ENCODE peak calls at places on chromosomes 4 and X, in four cellular contexts. One of them, this sample, is unnamed.

GRCh38 chr4:126583509-126583908 is 1049.2 kb upstream of the INTU start:
- DNase-seq in K562: no peak
- DNase-seq in GM12892: no peak
- DNase-seq in SK-N-SH: no peak
- DNase-seq in this sample: no peak

GRCh38 chrX:9581771-9582396 is 117.0 kb downstream of the TBL1X start:
- DNase-seq in GM12892: no peak
- DNase-seq in K562: no peak
- DNase-seq in SK-N-SH: no peak
- DNase-seq in this sample: no peak

GRCh38 chr4:127124919-127125318 is 507.8 kb upstream of the INTU start:
- DNase-seq in GM12892: no peak
- DNase-seq in SK-N-SH: no peak
- DNase-seq in K562: no peak
- DNase-seq in this sample: no peak

GRCh38 chr4:99323761-99324160 is 2.6 kb upstream of the ADH1B start:
- DNase-seq in SK-N-SH: no peak
- DNase-seq in K562: no peak
- DNase-seq in GM12892: no peak
- DNase-seq in this sample: no peak

GRCh38 chrX:32998776-32999175 is 212.6 kb downstream of the DMD start:
- DNase-seq in K562: no peak
- DNase-seq in SK-N-SH: no peak
- DNase-seq in GM12892: no peak
- DNase-seq in this sample: no peak

GRCh38 chr4:122959441-122959840 is 37.0 kb upstream of the NUDT6 start:
- DNase-seq in GM12892: no peak
- DNase-seq in SK-N-SH: no peak
- DNase-seq in K562: no peak
- DNase-seq in this sample: no peak

GRCh38 chrX:68808686-68809357 is 20.0 kb upstream of the EFNB1 start:
- DNase-seq in SK-N-SH: peak
- DNase-seq in GM12892: no peak
- DNase-seq in K562: peak
- DNase-seq in this sample: no peak

GRCh38 chrX:153900806-153901752 is 3.4 kb upstream of the AVPR2 start:
- DNase-seq in GM12892: peak
- DNase-seq in K562: peak
- DNase-seq in SK-N-SH: peak
- DNase-seq in this sample: peak

GRCh38 chr4:168241953-168242352 is 76.6 kb downstream of the DDX60 start:
- DNase-seq in K562: no peak
- DNase-seq in SK-N-SH: no peak
- DNase-seq in GM12892: no peak
- DNase-seq in this sample: no peak

GRCh38 chr4:138702471-138702870 is 313.1 kb upstream of the NOCT start:
- DNase-seq in GM12892: no peak
- DNase-seq in SK-N-SH: no peak
- DNase-seq in K562: no peak
- DNase-seq in this sample: no peak

GRCh38 chr4:10998826-10999225 is 314.3 kb upstream of the CLNK start:
- DNase-seq in K562: no peak
- DNase-seq in GM12892: no peak
- DNase-seq in SK-N-SH: no peak
- DNase-seq in this sample: no peak

GRCh38 chrX:24190500-24191156 is 41.1 kb downstream of the ZFX start:
- DNase-seq in K562: no peak
- DNase-seq in SK-N-SH: no peak
- DNase-seq in GM12892: no peak
- DNase-seq in this sample: no peak

GRCh38 chr4:945274-946102 is 13.2 kb downstream of the TMEM175 start:
- DNase-seq in K562: no peak
- DNase-seq in SK-N-SH: peak
- DNase-seq in GM12892: no peak
- DNase-seq in this sample: no peak

GRCh38 chr4:27176400-27176799 is 315.8 kb downstream of the STIM2 start:
- DNase-seq in GM12892: no peak
- DNase-seq in K562: peak
- DNase-seq in SK-N-SH: peak
- DNase-seq in this sample: no peak

GRCh38 chrX:18886005-18886343 is 97.9 kb downstream of the PHKA2 start:
- DNase-seq in GM12892: no peak
- DNase-seq in K562: no peak
- DNase-seq in SK-N-SH: no peak
- DNase-seq in this sample: no peak

GRCh38 chr4:160212078-160212477 is 1109.2 kb downstream of the RAPGEF2 start:
- DNase-seq in GM12892: no peak
- DNase-seq in K562: no peak
- DNase-seq in SK-N-SH: no peak
- DNase-seq in this sample: no peak

GRCh38 chrX:30794497-30794896 is 94.6 kb downstream of the TAB3 start:
- DNase-seq in SK-N-SH: no peak
- DNase-seq in K562: no peak
- DNase-seq in GM12892: no peak
- DNase-seq in this sample: no peak

GRCh38 chr4:23921993-23922392 is 32.1 kb upstream of the PPARGC1A start:
- DNase-seq in K562: no peak
- DNase-seq in SK-N-SH: no peak
- DNase-seq in GM12892: no peak
- DNase-seq in this sample: no peak

GRCh38 chr4:46839128-46839527 is 69.9 kb downstream of the COX7B2 start:
- DNase-seq in GM12892: no peak
- DNase-seq in K562: no peak
- DNase-seq in SK-N-SH: no peak
- DNase-seq in this sample: no peak

GRCh38 chr4:146132445-146132844 is 43.1 kb upstream of the LSM6 start:
- DNase-seq in GM12892: peak
- DNase-seq in SK-N-SH: no peak
- DNase-seq in K562: no peak
- DNase-seq in this sample: peak

GRCh38 chr4:155025762-155026457 is 182.5 kb upstream of the NPY2R start:
- DNase-seq in GM12892: no peak
- DNase-seq in K562: peak
- DNase-seq in SK-N-SH: no peak
- DNase-seq in this sample: no peak

GRCh38 chrX:150984164-150984824 is 1.2 kb downstream of the HMGB3 start:
- DNase-seq in GM12892: no peak
- DNase-seq in SK-N-SH: peak
- DNase-seq in K562: peak
- DNase-seq in this sample: no peak

GRCh38 chr4:57499786-57500185 is 389.6 kb upstream of the IGFBP7 start:
- DNase-seq in K562: peak
- DNase-seq in GM12892: no peak
- DNase-seq in SK-N-SH: no peak
- DNase-seq in this sample: no peak

GRCh38 chrX:71163010-71163409 is 18.4 kb downstream of the NLGN3 start:
- DNase-seq in SK-N-SH: no peak
- DNase-seq in K562: no peak
- DNase-seq in GM12892: no peak
- DNase-seq in this sample: no peak

GRCh38 chrX:10108288-10108687 is 48.5 kb upstream of the CLCN4 start:
- DNase-seq in GM12892: no peak
- DNase-seq in SK-N-SH: no peak
- DNase-seq in K562: no peak
- DNase-seq in this sample: no peak

GRCh38 chr4:122476745-122477144 is 20.2 kb upstream of the IL2 start:
- DNase-seq in SK-N-SH: no peak
- DNase-seq in K562: no peak
- DNase-seq in GM12892: no peak
- DNase-seq in this sample: no peak

GRCh38 chrX:38717871-38718270 is 83.4 kb upstream of the MID1IP1 start:
- DNase-seq in SK-N-SH: peak
- DNase-seq in GM12892: no peak
- DNase-seq in K562: peak
- DNase-seq in this sample: peak

GRCh38 chr4:175470141-175470540 is 341.9 kb downstream of the GPM6A start:
- DNase-seq in SK-N-SH: no peak
- DNase-seq in K562: no peak
- DNase-seq in GM12892: no peak
- DNase-seq in this sample: no peak

GRCh38 chrX:54044877-54045328 is 630 bp upstream of the PHF8 start:
- DNase-seq in K562: no peak
- DNase-seq in GM12892: no peak
- DNase-seq in SK-N-SH: peak
- DNase-seq in this sample: no peak

GRCh38 chr4:108192056-108192455 is 23.3 kb upstream of the LEF1 start:
- DNase-seq in SK-N-SH: no peak
- DNase-seq in K562: no peak
- DNase-seq in GM12892: no peak
- DNase-seq in this sample: no peak

GRCh38 chrX:31130457-31131215 is 58.8 kb upstream of the FTHL17 start:
- DNase-seq in GM12892: no peak
- DNase-seq in SK-N-SH: peak
- DNase-seq in K562: no peak
- DNase-seq in this sample: no peak

GRCh38 chrX:22742174-22742573 is 257.6 kb upstream of the DDX53 start:
- DNase-seq in K562: no peak
- DNase-seq in SK-N-SH: no peak
- DNase-seq in GM12892: no peak
- DNase-seq in this sample: no peak

GRCh38 chr4:167424338-167425256 is 190.3 kb upstream of the SPOCK3 start:
- DNase-seq in K562: no peak
- DNase-seq in SK-N-SH: no peak
- DNase-seq in GM12892: no peak
- DNase-seq in this sample: no peak

GRCh38 chr4:41420576-41420975 is 117.4 kb upstream of the LIMCH1 start:
- DNase-seq in SK-N-SH: no peak
- DNase-seq in K562: no peak
- DNase-seq in GM12892: no peak
- DNase-seq in this sample: no peak

DNA sequence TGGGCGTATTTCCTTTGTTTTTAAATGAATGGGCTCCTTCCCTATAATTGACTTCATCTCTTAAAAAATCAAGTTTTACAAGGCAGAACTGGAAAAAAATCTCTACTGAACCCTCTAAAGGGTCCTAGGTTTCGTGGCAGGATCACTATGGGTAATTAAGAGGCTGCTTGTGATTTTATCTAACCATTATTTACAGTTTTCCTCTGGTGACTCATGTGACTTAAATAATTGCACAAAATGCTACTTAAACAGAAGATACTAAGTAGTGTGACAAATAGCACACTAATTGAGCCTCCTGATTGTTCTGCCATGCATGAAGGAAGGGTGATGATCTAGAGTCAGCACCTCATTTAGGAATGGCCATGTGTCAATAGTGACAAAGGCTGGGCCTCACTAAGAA is 35.5 kb downstream of the OFD1 start:
- DNase-seq in K562: no peak
- DNase-seq in GM12892: no peak
- DNase-seq in SK-N-SH: no peak
- DNase-seq in this sample: no peak
- TF ChIP-seq TAF1 in K562: no peak
- TF ChIP-seq TAF1 in GM12892: no peak
- TF ChIP-seq TAF1 in SK-N-SH: no peak
- TF ChIP-seq TAF1 in this sample: no peak

GRCh38 chr4:130563185-130563890 is 1467.4 kb downstream of the C4orf33 start:
- DNase-seq in K562: no peak
- DNase-seq in GM12892: no peak
- DNase-seq in SK-N-SH: peak
- DNase-seq in this sample: no peak
- TF ChIP-seq TAF1 in K562: no peak
- TF ChIP-seq TAF1 in GM12892: no peak
- TF ChIP-seq TAF1 in SK-N-SH: no peak
- TF ChIP-seq TAF1 in this sample: no peak

GRCh38 chr4:89836897-89837384 is at the start of gene SNCA:
- DNase-seq in GM12892: no peak
- DNase-seq in K562: peak
- DNase-seq in SK-N-SH: peak
- DNase-seq in this sample: peak

GRCh38 chr4:89835413-89835812 is 1.5 kb downstream of the SNCA start:
- DNase-seq in GM12892: no peak
- DNase-seq in K562: no peak
- DNase-seq in SK-N-SH: no peak
- DNase-seq in this sample: no peak

GRCh38 chr4:89837385-89837995 is 529 bp upstream of the SNCA start:
- DNase-seq in GM12892: no peak
- DNase-seq in SK-N-SH: peak
- DNase-seq in K562: peak
- DNase-seq in this sample: peak

GRCh38 chr4:89834486-89835209 is 2.3 kb downstream of the SNCA start:
- DNase-seq in GM12892: no peak
- DNase-seq in SK-N-SH: no peak
- DNase-seq in K562: no peak
- DNase-seq in this sample: no peak

DNA sequence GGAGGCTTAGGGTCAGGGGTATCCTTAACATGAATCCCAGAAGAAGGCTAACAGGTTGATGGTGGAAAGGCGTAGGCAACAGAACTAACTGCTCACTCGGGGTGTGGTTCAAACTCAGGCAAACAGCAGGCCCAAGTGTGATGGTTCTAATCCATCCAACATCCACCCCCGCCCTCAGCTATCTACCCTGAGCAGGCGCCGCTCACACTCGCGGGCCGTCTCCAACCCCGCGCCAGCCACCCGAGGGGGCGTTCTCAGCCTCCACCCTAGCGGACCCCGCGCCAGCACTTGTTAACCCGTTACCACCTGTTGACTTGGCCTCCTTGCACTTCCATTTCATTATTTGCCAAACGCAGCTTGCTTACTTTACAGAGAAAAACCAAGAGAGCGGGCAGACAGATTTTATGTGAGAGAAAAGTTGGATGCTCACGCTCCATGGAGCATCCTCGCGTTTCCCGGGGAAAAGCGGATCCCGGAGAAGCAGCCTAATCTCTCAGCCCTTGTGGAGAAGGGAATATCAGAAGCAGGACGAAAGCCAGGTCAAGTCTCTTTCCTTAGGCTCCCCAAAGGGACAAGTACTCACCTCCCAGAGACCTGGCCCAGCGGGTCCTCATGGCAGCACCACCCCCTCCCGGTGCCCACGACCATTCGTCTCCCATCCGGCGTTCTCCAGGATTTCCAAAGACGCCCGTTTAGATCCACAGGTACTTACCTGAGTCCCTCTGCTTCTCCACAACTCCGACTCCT is 757 bp downstream of the SNCA start:
- DNase-seq in GM12892: no peak
- DNase-seq in K562: peak
- DNase-seq in SK-N-SH: peak
- DNase-seq in this sample: no peak
- TF ChIP-seq TAF1 in GM12892: no peak
- TF ChIP-seq TAF1 in K562: no peak
- TF ChIP-seq TAF1 in SK-N-SH: no peak
- TF ChIP-seq TAF1 in this sample: no peak

GRCh38 chr4:112704322-112704721 is 67.4 kb downstream of the LARP7 start:
- DNase-seq in SK-N-SH: no peak
- DNase-seq in GM12892: no peak
- DNase-seq in K562: no peak
- DNase-seq in this sample: no peak
- TF ChIP-seq TAF1 in SK-N-SH: no peak
- TF ChIP-seq TAF1 in GM12892: no peak
- TF ChIP-seq TAF1 in K562: no peak
- TF ChIP-seq TAF1 in this sample: no peak

GRCh38 chr4:153465583-153465921 is 608 bp upstream of the TMEM131L start:
- DNase-seq in SK-N-SH: peak
- DNase-seq in GM12892: no peak
- DNase-seq in K562: peak
- DNase-seq in this sample: peak
- TF ChIP-seq TAF1 in SK-N-SH: no peak
- TF ChIP-seq TAF1 in GM12892: no peak
- TF ChIP-seq TAF1 in K562: no peak
- TF ChIP-seq TAF1 in this sample: no peak

This sample was measured in GM12891.